ENCODE peak calls at places on chromosomes 1 and 21, in four cellular contexts. One of them, this sample, is unnamed.
A peak's percentile ranks its signal among the peaks of the same experiment; 100 is the strongest.

GRCh38 chr1:34478460-34479076 is 276.3 kb upstream of the GJB5 start:
- DNase-seq in heart right ventricle: no peak
- DNase-seq in CD8-positive, alpha-beta memory T cell: no peak
- DNase-seq in mucosa of descending colon: no peak
- DNase-seq in this sample: no peak

GRCh38 chr21:36545776-36546511 is 66.0 kb upstream of the CLDN14 start:
- DNase-seq in heart right ventricle: no peak
- DNase-seq in CD8-positive, alpha-beta memory T cell: no peak
- DNase-seq in mucosa of descending colon: no peak
- DNase-seq in this sample: no peak

GRCh38 chr1:205565799-205566198 is 61.3 kb downstream of the CDK18 start:
- DNase-seq in heart right ventricle: no peak
- DNase-seq in CD8-positive, alpha-beta memory T cell: no peak
- DNase-seq in mucosa of descending colon: no peak
- DNase-seq in this sample: no peak

GRCh38 chr1:17550684-17551584 is 11.4 kb downstream of the ARHGEF10L start:
- DNase-seq in heart right ventricle: no peak
- DNase-seq in CD8-positive, alpha-beta memory T cell: no peak
- DNase-seq in mucosa of descending colon: no peak
- DNase-seq in this sample: no peak

GRCh38 chr1:27624467-27625233 is 10.3 kb downstream of the FGR start:
- DNase-seq in heart right ventricle: no peak
- DNase-seq in CD8-positive, alpha-beta memory T cell: no peak
- DNase-seq in mucosa of descending colon: no peak
- DNase-seq in this sample: no peak

GRCh38 chr1:100511773-100512172 is 26.2 kb upstream of the GPR88 start:
- DNase-seq in heart right ventricle: no peak
- DNase-seq in CD8-positive, alpha-beta memory T cell: no peak
- DNase-seq in mucosa of descending colon: no peak
- DNase-seq in this sample: no peak

GRCh38 chr21:38439336-38439900 is 58.9 kb downstream of the ERG start:
- DNase-seq in heart right ventricle: no peak
- DNase-seq in CD8-positive, alpha-beta memory T cell: no peak
- DNase-seq in mucosa of descending colon: no peak
- DNase-seq in this sample: no peak

GRCh38 chr1:197199923-197200467 is 53.5 kb upstream of the ASPM start:
- DNase-seq in heart right ventricle: no peak
- DNase-seq in CD8-positive, alpha-beta memory T cell: no peak
- DNase-seq in mucosa of descending colon: no peak
- DNase-seq in this sample: no peak

GRCh38 chr1:64155285-64155684 is 48.1 kb upstream of the UBE2U start:
- DNase-seq in heart right ventricle: no peak
- DNase-seq in CD8-positive, alpha-beta memory T cell: no peak
- DNase-seq in mucosa of descending colon: no peak
- DNase-seq in this sample: no peak

GRCh38 chr1:21340230-21340564 is 49.9 kb upstream of the ECE1 start:
- DNase-seq in heart right ventricle: peak; percentile 51
- DNase-seq in CD8-positive, alpha-beta memory T cell: no peak
- DNase-seq in mucosa of descending colon: peak; percentile 93
- DNase-seq in this sample: no peak

GRCh38 chr1:1247341-1247913 is 905 bp upstream of the C1QTNF12 start:
- DNase-seq in heart right ventricle: no peak
- DNase-seq in CD8-positive, alpha-beta memory T cell: no peak
- DNase-seq in mucosa of descending colon: peak; percentile 44
- DNase-seq in this sample: no peak

DNA sequence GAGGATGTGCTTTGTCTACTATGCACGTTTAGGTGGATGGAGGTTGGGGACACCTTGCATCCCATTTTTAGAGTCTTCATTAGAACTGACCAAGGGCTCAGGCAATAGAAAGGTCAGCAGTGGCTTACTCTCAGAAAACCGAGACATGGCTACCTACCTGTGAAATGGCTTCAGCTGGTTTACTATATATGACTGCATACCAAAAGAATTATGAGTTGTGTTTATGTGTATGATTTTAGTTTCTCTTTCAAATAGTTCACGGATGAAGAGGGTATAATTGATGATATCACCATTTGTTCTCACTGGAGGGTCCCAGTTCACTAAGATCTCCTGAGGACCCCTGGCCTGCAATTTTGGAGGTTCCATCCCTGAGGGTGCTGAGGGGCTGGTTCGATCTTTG is 106.8 kb downstream of the KCTD3 start:
- DNase-seq in heart right ventricle: no peak
- DNase-seq in CD8-positive, alpha-beta memory T cell: no peak
- DNase-seq in mucosa of descending colon: no peak
- DNase-seq in this sample: no peak
- H3K4me1 ChIP-seq in heart right ventricle: no peaks in the 10 kb centered on the region
- H3K4me1 ChIP-seq in CD8-positive, alpha-beta memory T cell: no peaks in the 10 kb centered on the region
- H3K4me1 ChIP-seq in mucosa of descending colon: no peaks in the 10 kb centered on the region
- H3K4me1 ChIP-seq in this sample: no peaks in the 10 kb centered on the region

DNA sequence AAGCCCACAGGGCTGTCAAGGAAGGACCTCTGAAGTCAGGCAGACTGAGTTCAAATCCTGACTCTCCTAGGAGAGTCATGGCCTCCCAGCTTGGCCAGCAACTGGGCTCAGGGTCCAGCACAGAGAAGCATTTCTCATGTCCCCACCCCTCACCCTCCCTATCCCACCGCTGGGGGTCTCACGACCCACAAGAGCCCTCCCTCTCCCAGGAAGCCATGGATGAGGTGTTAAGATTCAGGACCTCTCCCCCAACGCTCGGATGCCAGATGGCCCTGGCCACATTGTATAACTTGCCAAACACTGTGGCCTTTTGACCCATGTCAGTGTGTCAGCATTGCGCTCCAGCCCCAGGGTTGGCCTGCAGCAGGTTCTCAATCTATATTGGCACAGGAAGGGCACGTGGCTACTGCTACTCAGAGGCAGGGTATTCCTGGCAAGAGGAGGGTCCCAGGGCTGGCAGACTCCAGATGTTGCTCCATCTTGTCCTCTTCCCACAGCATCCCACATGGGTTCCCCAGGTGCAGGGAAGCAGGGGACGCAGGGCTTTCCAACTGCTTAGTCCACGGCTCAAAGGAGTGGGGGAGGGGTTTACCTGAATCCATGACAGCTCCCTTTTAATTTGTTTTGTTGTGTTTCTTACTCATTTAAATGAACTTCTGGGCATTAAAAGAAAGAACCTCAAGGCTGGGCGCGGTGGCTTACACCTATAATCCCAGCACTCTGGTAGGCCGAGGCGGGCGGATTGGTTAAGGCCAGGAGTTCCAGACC is 10.5 kb downstream of the SLC2A1 start:
- DNase-seq in heart right ventricle: no peak
- DNase-seq in CD8-positive, alpha-beta memory T cell: no peak
- DNase-seq in mucosa of descending colon: no peak
- DNase-seq in this sample: no peak
- H3K4me1 ChIP-seq in heart right ventricle: peaks cover 70% of the 10 kb centered on the region
- H3K4me1 ChIP-seq in CD8-positive, alpha-beta memory T cell: peaks cover 98% of the 10 kb centered on the region
- H3K4me1 ChIP-seq in mucosa of descending colon: peaks cover 44% of the 10 kb centered on the region
- H3K4me1 ChIP-seq in this sample: no peaks in the 10 kb centered on the region

DNA sequence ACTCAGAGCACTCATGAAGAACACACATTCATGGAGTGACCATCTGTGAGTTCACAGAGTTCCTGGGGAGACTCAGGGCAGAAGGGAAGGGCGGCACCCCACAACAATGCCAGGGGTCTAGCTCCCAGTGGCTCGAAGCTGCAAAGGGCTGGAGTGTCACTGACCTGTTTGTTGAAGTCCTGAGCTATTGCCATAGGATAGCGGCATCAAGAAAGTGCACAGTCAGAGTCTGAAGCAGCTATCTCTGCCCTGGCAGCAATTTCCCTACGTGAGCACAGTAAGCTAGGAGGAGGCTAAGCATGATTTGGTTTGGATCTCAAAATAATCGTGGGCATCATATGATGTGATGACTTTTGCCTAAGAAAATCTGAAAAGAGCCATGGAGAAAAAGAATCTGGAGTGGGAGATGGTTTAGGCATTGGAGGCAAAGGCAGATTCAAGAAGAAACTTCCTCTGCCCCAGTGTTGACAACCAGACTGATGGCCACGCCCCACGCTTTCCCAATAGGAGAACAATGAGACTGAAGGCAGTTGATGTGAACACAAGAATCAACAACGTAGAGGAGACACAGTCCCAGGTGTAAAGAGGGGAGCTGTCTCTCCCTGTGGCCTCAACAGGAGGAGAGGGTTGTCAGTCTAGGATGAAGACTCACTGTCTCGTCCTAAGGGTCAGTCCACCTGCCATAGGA is 100.0 kb upstream of the SLC25A33 start:
- DNase-seq in heart right ventricle: no peak
- DNase-seq in CD8-positive, alpha-beta memory T cell: no peak
- DNase-seq in mucosa of descending colon: no peak
- DNase-seq in this sample: no peak
- H3K4me1 ChIP-seq in heart right ventricle: peaks cover 67% of the 10 kb centered on the region
- H3K4me1 ChIP-seq in CD8-positive, alpha-beta memory T cell: no peaks in the 10 kb centered on the region
- H3K4me1 ChIP-seq in mucosa of descending colon: peaks cover 34% of the 10 kb centered on the region
- H3K4me1 ChIP-seq in this sample: peaks cover 13% of the 10 kb centered on the region

GRCh38 chr1:248825136-248825535 is 579 bp downstream of the SH3BP5L start:
- DNase-seq in heart right ventricle: no peak
- DNase-seq in CD8-positive, alpha-beta memory T cell: no peak
- DNase-seq in mucosa of descending colon: peak; percentile 67
- DNase-seq in this sample: no peak

GRCh38 chr1:248824301-248824700 is 1.4 kb downstream of the SH3BP5L start:
- DNase-seq in heart right ventricle: no peak
- DNase-seq in CD8-positive, alpha-beta memory T cell: no peak
- DNase-seq in mucosa of descending colon: no peak
- DNase-seq in this sample: no peak

GRCh38 chr1:248824701-248825100 is 1.0 kb downstream of the SH3BP5L start:
- DNase-seq in heart right ventricle: no peak
- DNase-seq in CD8-positive, alpha-beta memory T cell: no peak
- DNase-seq in mucosa of descending colon: no peak
- DNase-seq in this sample: no peak

GRCh38 chr1:248822148-248823032 is 3.3 kb downstream of the SH3BP5L start:
- DNase-seq in heart right ventricle: no peak
- DNase-seq in CD8-positive, alpha-beta memory T cell: no peak
- DNase-seq in mucosa of descending colon: no peak
- DNase-seq in this sample: no peak

DNA sequence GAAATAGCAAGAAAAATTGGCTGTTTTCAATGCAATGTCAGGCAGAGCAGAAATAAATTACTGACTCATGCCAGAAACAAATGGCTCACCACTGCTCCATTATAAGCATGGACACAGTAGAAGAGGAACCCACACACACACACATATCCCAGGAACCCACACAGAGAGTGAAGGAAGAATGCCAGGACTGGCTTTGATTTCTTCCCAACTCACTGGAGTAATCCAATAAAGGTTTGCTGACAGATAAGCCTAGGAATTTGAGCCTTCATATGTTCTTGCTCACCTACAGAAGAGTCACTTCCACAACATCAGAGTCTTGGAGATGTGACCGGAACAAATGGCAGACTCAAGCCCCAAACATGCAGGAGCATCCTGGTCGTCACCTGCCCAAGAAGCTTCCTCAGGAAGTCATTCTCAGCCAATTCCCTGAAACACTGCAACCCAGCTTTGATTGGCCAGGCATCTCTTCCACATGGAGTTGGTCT is 2.2 kb downstream of the SH3BP5L start:
- DNase-seq in heart right ventricle: no peak
- DNase-seq in CD8-positive, alpha-beta memory T cell: no peak
- DNase-seq in mucosa of descending colon: no peak
- DNase-seq in this sample: no peak
- H3K4me1 ChIP-seq in heart right ventricle: peaks cover 79% of the 10 kb centered on the region
- H3K4me1 ChIP-seq in CD8-positive, alpha-beta memory T cell: peaks cover 71% of the 10 kb centered on the region
- H3K4me1 ChIP-seq in mucosa of descending colon: peaks cover 36% of the 10 kb centered on the region
- H3K4me1 ChIP-seq in this sample: peaks cover 24% of the 10 kb centered on the region

GRCh38 chr1:32025515-32025914 is 11.8 kb downstream of the KHDRBS1 start:
- DNase-seq in heart right ventricle: no peak
- DNase-seq in CD8-positive, alpha-beta memory T cell: no peak
- DNase-seq in mucosa of descending colon: no peak
- DNase-seq in this sample: no peak
- H3K4me1 ChIP-seq in heart right ventricle: peaks cover 62% of the 10 kb centered on the region
- H3K4me1 ChIP-seq in CD8-positive, alpha-beta memory T cell: peaks cover 35% of the 10 kb centered on the region
- H3K4me1 ChIP-seq in mucosa of descending colon: peaks cover 27% of the 10 kb centered on the region
- H3K4me1 ChIP-seq in this sample: peaks cover 4% of the 10 kb centered on the region

DNA sequence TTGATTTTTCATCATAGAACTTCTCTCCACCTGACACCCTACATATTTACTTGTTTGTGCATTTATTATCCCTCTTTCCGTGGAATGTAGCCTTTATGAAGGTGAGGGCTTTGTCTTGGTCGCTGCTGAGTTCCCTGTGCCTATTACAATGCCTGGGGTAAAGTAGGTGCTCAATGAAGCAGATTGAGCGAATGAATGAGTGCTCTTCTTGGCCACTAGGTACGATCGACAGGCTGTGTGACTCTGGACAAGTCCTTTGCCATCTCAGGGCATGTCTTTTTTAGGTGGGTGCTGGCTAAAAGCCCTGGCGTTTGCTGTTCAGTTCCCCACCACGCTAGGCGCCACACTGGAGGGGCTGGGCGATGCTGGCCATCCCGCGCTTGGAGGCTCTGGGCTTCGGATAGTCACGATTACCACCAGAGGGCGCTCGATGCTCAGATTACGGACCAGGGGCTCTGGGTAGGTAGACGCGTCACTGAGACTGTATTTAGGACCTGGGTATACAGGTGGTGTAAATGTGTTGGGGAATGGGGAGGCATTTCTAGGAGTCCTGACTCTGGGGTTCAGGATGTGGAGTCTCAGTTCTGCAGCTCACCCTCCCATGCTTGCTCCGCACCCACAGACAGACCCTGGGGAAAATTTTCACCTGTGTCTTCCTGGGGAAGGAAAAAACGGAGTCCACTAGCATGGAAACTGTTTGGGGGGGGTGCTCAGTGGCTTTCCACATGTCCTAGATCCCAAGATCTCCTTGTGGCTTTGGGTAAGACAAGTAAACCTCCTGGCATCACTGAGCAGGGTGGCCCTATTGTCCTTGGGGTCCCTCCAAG is 71.1 kb upstream of the CSF3R start:
- DNase-seq in heart right ventricle: peak; percentile 52
- DNase-seq in CD8-positive, alpha-beta memory T cell: peak; percentile 44
- DNase-seq in mucosa of descending colon: no peak
- DNase-seq in this sample: no peak
- H3K4me1 ChIP-seq in heart right ventricle: no peaks in the 10 kb centered on the region
- H3K4me1 ChIP-seq in CD8-positive, alpha-beta memory T cell: no peaks in the 10 kb centered on the region
- H3K4me1 ChIP-seq in mucosa of descending colon: no peaks in the 10 kb centered on the region
- H3K4me1 ChIP-seq in this sample: no peaks in the 10 kb centered on the region

DNA sequence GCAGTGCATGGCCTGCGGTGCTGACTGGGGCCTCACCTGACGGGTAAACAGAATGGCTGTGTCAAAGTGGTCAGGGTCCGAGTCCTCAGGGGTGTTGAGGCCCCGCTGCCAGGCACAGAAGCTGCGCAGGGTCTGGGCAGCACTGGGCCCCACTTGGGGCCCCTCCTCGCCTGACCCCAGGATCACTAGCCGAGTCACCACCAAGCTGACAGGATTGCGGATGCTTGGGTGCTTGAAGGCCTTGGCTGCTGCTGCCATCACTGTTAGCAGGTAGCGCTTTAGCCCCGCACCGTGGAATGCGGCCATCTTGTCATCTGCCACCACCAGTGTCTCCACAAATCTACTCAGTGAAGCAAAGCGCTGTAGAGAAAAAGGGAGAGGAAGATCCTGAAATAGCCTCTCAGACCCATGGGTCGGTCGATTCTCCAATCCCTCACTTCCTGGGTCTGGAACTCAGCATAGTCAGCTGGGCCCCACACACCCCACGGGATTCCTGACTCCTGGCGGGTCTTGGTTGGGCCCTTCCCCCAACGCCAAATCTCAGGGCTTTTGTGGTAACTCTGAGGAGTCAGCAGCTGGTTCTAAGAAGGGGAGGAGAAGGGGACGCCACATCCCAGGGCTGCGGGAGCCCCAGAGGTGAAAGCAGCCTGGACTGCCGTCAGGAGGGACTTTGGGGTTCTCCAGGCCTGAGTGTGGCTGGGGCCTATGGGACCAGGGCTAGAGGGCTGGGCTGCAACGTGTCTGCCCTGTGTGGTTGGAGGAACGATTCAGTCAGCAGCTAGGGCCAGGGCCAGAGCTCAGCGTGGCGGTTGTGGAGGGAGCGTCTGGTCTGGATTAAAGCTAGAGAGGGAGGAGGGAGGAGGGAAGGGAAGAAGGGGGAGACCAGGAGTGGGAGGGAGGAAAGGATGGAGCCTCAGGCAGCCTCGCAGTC is 2.1 kb downstream of the ADAMTS4 start:
- DNase-seq in heart right ventricle: peak; percentile 60
- DNase-seq in CD8-positive, alpha-beta memory T cell: no peak
- DNase-seq in mucosa of descending colon: peak; percentile 62
- DNase-seq in this sample: peak; percentile 73
- H3K4me1 ChIP-seq in heart right ventricle: peaks cover 93% of the 10 kb centered on the region
- H3K4me1 ChIP-seq in CD8-positive, alpha-beta memory T cell: peaks cover 55% of the 10 kb centered on the region
- H3K4me1 ChIP-seq in mucosa of descending colon: peaks cover 10% of the 10 kb centered on the region
- H3K4me1 ChIP-seq in this sample: peaks cover 17% of the 10 kb centered on the region